ENCODE peak calls at places on chromosome 11, in five cellular contexts. One of them, this sample, is unnamed.

GRCh38 chr11:47797633-47798032 is 30.5 kb upstream of the FNBP4 start:
- DNase-seq in CD4-positive, alpha-beta T cell: no peak
- DNase-seq in mucosa of descending colon: no peak
- DNase-seq in kidney: no peak
- DNase-seq in fibroblast of lung: peak; percentile 96
- DNase-seq in this sample: no peak

GRCh38 chr11:25860677-25861445 is 471.1 kb upstream of the ANO3 start:
- DNase-seq in CD4-positive, alpha-beta T cell: no peak
- DNase-seq in mucosa of descending colon: no peak
- DNase-seq in kidney: no peak
- DNase-seq in fibroblast of lung: peak; percentile 17
- DNase-seq in this sample: peak; percentile 63

GRCh38 chr11:93075782-93076181 is 106.3 kb downstream of the MTNR1B start:
- DNase-seq in CD4-positive, alpha-beta T cell: no peak
- DNase-seq in mucosa of descending colon: no peak
- DNase-seq in kidney: no peak
- DNase-seq in fibroblast of lung: no peak
- DNase-seq in this sample: no peak

GRCh38 chr11:27596388-27596787 is 89.8 kb upstream of the LIN7C start:
- DNase-seq in CD4-positive, alpha-beta T cell: no peak
- DNase-seq in mucosa of descending colon: no peak
- DNase-seq in kidney: no peak
- DNase-seq in fibroblast of lung: no peak
- DNase-seq in this sample: no peak

GRCh38 chr11:94151903-94152677 is 23.4 kb downstream of the PANX1 start:
- DNase-seq in CD4-positive, alpha-beta T cell: no peak
- DNase-seq in mucosa of descending colon: no peak
- DNase-seq in kidney: peak; percentile 80
- DNase-seq in fibroblast of lung: peak; percentile 89
- DNase-seq in this sample: no peak

GRCh38 chr11:67354314-67355022 is 1.1 kb upstream of the POLD4 start:
- DNase-seq in CD4-positive, alpha-beta T cell: no peak
- DNase-seq in mucosa of descending colon: peak; percentile 88
- DNase-seq in kidney: peak; percentile 90
- DNase-seq in fibroblast of lung: peak; percentile 97
- DNase-seq in this sample: no peak

GRCh38 chr11:110249066-110249465 is 47.3 kb downstream of the RDX start:
- DNase-seq in CD4-positive, alpha-beta T cell: no peak
- DNase-seq in mucosa of descending colon: no peak
- DNase-seq in kidney: no peak
- DNase-seq in fibroblast of lung: no peak
- DNase-seq in this sample: no peak

GRCh38 chr11:33709471-33709870 is 8.8 kb upstream of the C11orf91 start:
- DNase-seq in CD4-positive, alpha-beta T cell: no peak
- DNase-seq in mucosa of descending colon: no peak
- DNase-seq in kidney: no peak
- DNase-seq in fibroblast of lung: no peak
- DNase-seq in this sample: no peak

GRCh38 chr11:80388133-80388532 is 947.3 kb upstream of the TENM4 start:
- DNase-seq in CD4-positive, alpha-beta T cell: no peak
- DNase-seq in mucosa of descending colon: no peak
- DNase-seq in kidney: no peak
- DNase-seq in fibroblast of lung: no peak
- DNase-seq in this sample: no peak

This sample was measured in COR-L47.